ENCODE peak calls at places on chromosomes 7 and 10, in six cellular contexts. One of them, this sample, is unnamed.

GRCh38 chr7:137601642-137602041 is 245.1 kb downstream of the DGKI start:
- DNase-seq in A549: no peak
- DNase-seq in WTC11: no peak
- DNase-seq in HepG2: no peak
- DNase-seq in H1: no peak
- DNase-seq in K562: no peak
- DNase-seq in this sample: no peak

GRCh38 chr10:35925511-35925910 is 283.4 kb upstream of the FZD8 start:
- DNase-seq in WTC11: no peak
- DNase-seq in H1: no peak
- DNase-seq in K562: no peak
- DNase-seq in HepG2: no peak
- DNase-seq in A549: no peak
- DNase-seq in this sample: peak; percentile 40

GRCh38 chr7:48246073-48246472 is 74.8 kb downstream of the ABCA13 start:
- DNase-seq in H1: no peak
- DNase-seq in A549: no peak
- DNase-seq in WTC11: no peak
- DNase-seq in HepG2: no peak
- DNase-seq in K562: no peak
- DNase-seq in this sample: peak; percentile 3

GRCh38 chr10:102069066-102069465 is 3.9 kb downstream of the HPS6 start:
- DNase-seq in K562: no peak
- DNase-seq in A549: no peak
- DNase-seq in HepG2: no peak
- DNase-seq in WTC11: no peak
- DNase-seq in H1: no peak
- DNase-seq in this sample: no peak

GRCh38 chr7:73638921-73639320 is 14.6 kb upstream of the MLXIPL start:
- DNase-seq in A549: no peak
- DNase-seq in WTC11: no peak
- DNase-seq in HepG2: no peak
- DNase-seq in H1: no peak
- DNase-seq in K562: no peak
- DNase-seq in this sample: no peak

GRCh38 chr7:8015746-8016120 is 47.1 kb downstream of the GLCCI1 start:
- DNase-seq in A549: no peak
- DNase-seq in K562: no peak
- DNase-seq in HepG2: no peak
- DNase-seq in WTC11: no peak
- DNase-seq in H1: no peak
- DNase-seq in this sample: no peak

GRCh38 chr7:152411389-152411788 is 24.4 kb downstream of the KMT2C start:
- DNase-seq in K562: no peak
- DNase-seq in WTC11: no peak
- DNase-seq in H1: no peak
- DNase-seq in A549: no peak
- DNase-seq in HepG2: no peak
- DNase-seq in this sample: no peak

GRCh38 chr7:4712371-4713182 is 30.5 kb downstream of the FOXK1 start:
- DNase-seq in A549: peak; percentile 81
- DNase-seq in WTC11: no peak
- DNase-seq in K562: peak; percentile 52
- DNase-seq in H1: no peak
- DNase-seq in HepG2: peak; percentile 76
- DNase-seq in this sample: no peak

GRCh38 chr10:125781374-125781773 is 5.8 kb upstream of the MMP21 start:
- DNase-seq in HepG2: no peak
- DNase-seq in WTC11: no peak
- DNase-seq in H1: no peak
- DNase-seq in A549: no peak
- DNase-seq in K562: no peak
- DNase-seq in this sample: no peak

GRCh38 chr7:26681819-26682418 is 182.5 kb downstream of the SKAP2 start:
- DNase-seq in A549: peak; percentile 23
- DNase-seq in H1: no peak
- DNase-seq in WTC11: no peak
- DNase-seq in K562: peak; percentile 18
- DNase-seq in HepG2: no peak
- DNase-seq in this sample: peak; percentile 64

GRCh38 chr10:119330342-119330741 is 123.0 kb downstream of the GRK5 start:
- DNase-seq in HepG2: no peak
- DNase-seq in A549: no peak
- DNase-seq in K562: no peak
- DNase-seq in H1: no peak
- DNase-seq in WTC11: no peak
- DNase-seq in this sample: no peak

GRCh38 chr7:126026421-126027088 is 1096.9 kb upstream of the POT1 start:
- DNase-seq in K562: no peak
- DNase-seq in H1: no peak
- DNase-seq in HepG2: no peak
- DNase-seq in WTC11: no peak
- DNase-seq in A549: no peak
- DNase-seq in this sample: no peak

GRCh38 chr10:116186273-116186672 is 86.7 kb downstream of the GFRA1 start:
- DNase-seq in WTC11: no peak
- DNase-seq in HepG2: no peak
- DNase-seq in K562: no peak
- DNase-seq in A549: no peak
- DNase-seq in H1: no peak
- DNase-seq in this sample: no peak

GRCh38 chr7:157481389-157481788 is 144.6 kb downstream of the DNAJB6 start:
- DNase-seq in WTC11: no peak
- DNase-seq in A549: no peak
- DNase-seq in H1: no peak
- DNase-seq in HepG2: no peak
- DNase-seq in K562: no peak
- DNase-seq in this sample: no peak

GRCh38 chr7:17307969-17308648 is 9.7 kb downstream of the AHR start:
- DNase-seq in K562: no peak
- DNase-seq in A549: no peak
- DNase-seq in HepG2: no peak
- DNase-seq in H1: no peak
- DNase-seq in WTC11: no peak
- DNase-seq in this sample: no peak

GRCh38 chr10:72081772-72082590 is 6.4 kb downstream of the SPOCK2 start:
- DNase-seq in WTC11: no peak
- DNase-seq in K562: no peak
- DNase-seq in HepG2: no peak
- DNase-seq in H1: no peak
- DNase-seq in A549: peak; percentile 43
- DNase-seq in this sample: no peak

GRCh38 chr10:132048294-132048667 is 17.5 kb upstream of the JAKMIP3 start:
- DNase-seq in A549: peak; percentile 33
- DNase-seq in HepG2: peak; percentile 40
- DNase-seq in WTC11: no peak
- DNase-seq in H1: no peak
- DNase-seq in K562: no peak
- DNase-seq in this sample: no peak

GRCh38 chr7:149237502-149237901 is 1.9 kb upstream of the ZNF212 start:
- DNase-seq in WTC11: no peak
- DNase-seq in K562: no peak
- DNase-seq in HepG2: no peak
- DNase-seq in H1: no peak
- DNase-seq in A549: no peak
- DNase-seq in this sample: no peak

DNA sequence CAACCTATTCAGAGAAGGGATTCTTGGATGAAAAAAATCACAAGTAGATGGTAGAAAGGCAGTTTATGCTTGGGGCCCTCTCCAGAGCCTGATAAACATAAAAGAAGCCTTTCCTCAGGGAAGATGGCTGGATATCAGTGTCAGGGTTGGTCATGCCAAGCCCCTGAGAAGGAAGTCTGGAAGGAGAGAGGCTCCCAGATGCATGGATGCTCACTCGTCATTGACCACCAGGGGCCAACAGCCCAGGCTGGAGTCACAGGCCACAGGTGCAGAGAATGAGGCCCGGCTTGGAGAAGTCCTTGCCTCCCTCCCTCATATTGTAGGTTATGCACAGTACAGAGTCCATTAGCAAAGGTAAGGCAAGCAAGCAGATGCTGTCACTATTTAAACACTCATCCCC is 506.7 kb downstream of the GRID1 start:
- DNase-seq in HepG2: no peak
- DNase-seq in K562: no peak
- DNase-seq in WTC11: no peak
- DNase-seq in A549: no peak
- DNase-seq in H1: no peak
- DNase-seq in this sample: no peak
- TF ChIP-seq CTCF in HepG2: no peak
- TF ChIP-seq CTCF in K562: no peak
- TF ChIP-seq CTCF in WTC11: no peak
- TF ChIP-seq CTCF in A549: no peak
- TF ChIP-seq CTCF in H1: peak; percentile 4
- TF ChIP-seq CTCF in this sample: no peak

GRCh38 chr7:128122577-128123290 is 91.5 kb upstream of the LRRC4 start:
- DNase-seq in A549: no peak
- DNase-seq in K562: no peak
- DNase-seq in WTC11: no peak
- DNase-seq in HepG2: no peak
- DNase-seq in H1: no peak
- DNase-seq in this sample: no peak
- TF ChIP-seq JUN in A549: no peak
- TF ChIP-seq JUN in K562: no peak
- TF ChIP-seq JUN in WTC11: no peak
- TF ChIP-seq JUN in HepG2: no peak
- TF ChIP-seq JUN in H1: no peak
- TF ChIP-seq JUN in this sample: no peak

GRCh38 chr7:3696113-3696512 is 395.1 kb downstream of the SDK1 start:
- DNase-seq in A549: no peak
- DNase-seq in H1: no peak
- DNase-seq in HepG2: no peak
- DNase-seq in WTC11: no peak
- DNase-seq in K562: no peak
- DNase-seq in this sample: no peak
- TF ChIP-seq CTCF in A549: no peak
- TF ChIP-seq CTCF in H1: no peak
- TF ChIP-seq CTCF in HepG2: no peak
- TF ChIP-seq CTCF in WTC11: no peak
- TF ChIP-seq CTCF in K562: no peak
- TF ChIP-seq CTCF in this sample: no peak

GRCh38 chr7:70600993-70601392 is 531.0 kb upstream of the GALNT17 start:
- DNase-seq in HepG2: no peak
- DNase-seq in WTC11: no peak
- DNase-seq in H1: no peak
- DNase-seq in A549: no peak
- DNase-seq in K562: no peak
- DNase-seq in this sample: no peak
- TF ChIP-seq JUN in HepG2: no peak
- TF ChIP-seq JUN in WTC11: no peak
- TF ChIP-seq JUN in H1: no peak
- TF ChIP-seq JUN in A549: no peak
- TF ChIP-seq JUN in K562: no peak
- TF ChIP-seq JUN in this sample: no peak

GRCh38 chr7:70349819-70350218 is 751.5 kb downstream of the AUTS2 start:
- DNase-seq in H1: no peak
- DNase-seq in WTC11: no peak
- DNase-seq in A549: no peak
- DNase-seq in HepG2: no peak
- DNase-seq in K562: no peak
- DNase-seq in this sample: no peak
- TF ChIP-seq CTCF in H1: no peak
- TF ChIP-seq CTCF in WTC11: no peak
- TF ChIP-seq CTCF in A549: no peak
- TF ChIP-seq CTCF in HepG2: no peak
- TF ChIP-seq CTCF in K562: no peak
- TF ChIP-seq CTCF in this sample: no peak

GRCh38 chr7:953547-954327 is 743 bp downstream of the ADAP1 start:
- DNase-seq in K562: no peak
- DNase-seq in HepG2: peak; percentile 59
- DNase-seq in H1: no peak
- DNase-seq in A549: peak; percentile 64
- DNase-seq in WTC11: peak; percentile 63
- DNase-seq in this sample: no peak
- TF ChIP-seq JUN in K562: no peak
- TF ChIP-seq JUN in HepG2: no peak
- TF ChIP-seq JUN in H1: no peak
- TF ChIP-seq JUN in A549: no peak
- TF ChIP-seq JUN in WTC11: no peak
- TF ChIP-seq JUN in this sample: no peak

This sample was measured in endothelial cell of umbilical vein.